ENCODE peak calls at places on chromosome 2, in ten cellular contexts. C, L, Z, J, X, T, Y, M, V and P are unnamed samples.

GRCh38 chr2:23900927-23901322 is 26.0 kb downstream of the ATAD2B start:
- DNase-seq in J (peak), M (no peak), Z (no peak), V (peak), T (no peak), X (peak), Y (peak), L (no peak), C (no peak), P (peak)

GRCh38 chr2:195477996-195478382 is 179.0 kb upstream of the SLC39A10 start:
- DNase-seq in Z (no peak), J (peak), Y (no peak), M (no peak), V (no peak), T (no peak), C (no peak), X (no peak), L (no peak), P (no peak)

GRCh38 chr2:8009010-8009597 is 672.8 kb upstream of the ID2 start:
- DNase-seq in Z (peak), V (peak), T (no peak), L (no peak), C (no peak), J (peak), Y (no peak), X (no peak), M (no peak), P (no peak)

GRCh38 chr2:176212276-176212675 is 23.8 kb downstream of the HOXD1 start:
- DNase-seq in J (no peak), X (no peak), L (no peak), V (no peak), M (no peak), Y (no peak), T (no peak), Z (no peak), C (no peak), P (no peak)

GRCh38 chr2:192159215-192159614 is 35.5 kb downstream of the TMEFF2 start:
- DNase-seq in Z (no peak), C (no peak), L (no peak), Y (no peak), M (no peak), T (no peak), X (no peak), J (no peak), V (no peak), P (no peak)

GRCh38 chr2:209499071-209499470 is 75.2 kb downstream of the MAP2 start:
- DNase-seq in L (no peak), M (no peak), C (no peak), Y (peak), X (no peak), Z (no peak), T (no peak), J (peak), V (peak), P (peak)

GRCh38 chr2:157971702-157972101 is 95.6 kb upstream of the ACVR1 start:
- DNase-seq in C (no peak), J (peak), Y (no peak), L (no peak), Z (peak), T (no peak), X (no peak), V (peak), M (no peak), P (no peak)

GRCh38 chr2:218398437-218399390 is 954 bp upstream of the CTDSP1 start:
- DNase-seq in L (peak), M (no peak), C (peak), X (peak), Y (no peak), V (peak), T (peak), Z (peak), J (peak), P (no peak)

GRCh38 chr2:146124741-146125140 is 1604.8 kb upstream of the ZEB2 start:
- DNase-seq in X (no peak), V (peak), T (no peak), M (no peak), L (no peak), J (peak), C (no peak), Y (peak), Z (no peak), P (no peak)

DNA sequence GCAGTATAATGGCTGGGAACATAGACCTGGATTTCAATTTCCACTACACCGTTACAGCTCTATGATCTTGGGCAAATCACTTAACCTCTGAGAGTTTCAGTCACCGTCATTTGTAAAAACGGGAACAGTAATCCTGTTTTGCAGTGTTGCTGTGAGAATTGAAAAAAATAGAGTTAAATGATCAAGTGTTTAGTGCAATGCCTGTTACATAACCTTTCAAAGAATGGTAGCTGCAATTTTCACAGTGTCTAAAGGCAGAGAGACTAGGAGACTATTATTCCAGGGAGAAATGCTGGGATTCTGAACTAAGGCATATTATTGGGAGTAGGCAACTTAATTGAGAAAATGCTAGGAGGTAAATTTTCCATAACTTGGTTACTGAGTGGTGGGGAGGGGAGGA is 2.0 kb downstream of the AGPS start:
- DNase-seq in M (no peak), X (no peak), J (no peak), C (no peak), Y (no peak), T (no peak), Z (no peak), V (no peak), L (no peak), P (no peak)
- H3K4me3 ChIP-seq in M (no peak), X (no peak), J (no peak), C (no peak), Y (no peak), T (no peak), Z (no peak), V (no peak), L (no peak), P (no peak)

DNA sequence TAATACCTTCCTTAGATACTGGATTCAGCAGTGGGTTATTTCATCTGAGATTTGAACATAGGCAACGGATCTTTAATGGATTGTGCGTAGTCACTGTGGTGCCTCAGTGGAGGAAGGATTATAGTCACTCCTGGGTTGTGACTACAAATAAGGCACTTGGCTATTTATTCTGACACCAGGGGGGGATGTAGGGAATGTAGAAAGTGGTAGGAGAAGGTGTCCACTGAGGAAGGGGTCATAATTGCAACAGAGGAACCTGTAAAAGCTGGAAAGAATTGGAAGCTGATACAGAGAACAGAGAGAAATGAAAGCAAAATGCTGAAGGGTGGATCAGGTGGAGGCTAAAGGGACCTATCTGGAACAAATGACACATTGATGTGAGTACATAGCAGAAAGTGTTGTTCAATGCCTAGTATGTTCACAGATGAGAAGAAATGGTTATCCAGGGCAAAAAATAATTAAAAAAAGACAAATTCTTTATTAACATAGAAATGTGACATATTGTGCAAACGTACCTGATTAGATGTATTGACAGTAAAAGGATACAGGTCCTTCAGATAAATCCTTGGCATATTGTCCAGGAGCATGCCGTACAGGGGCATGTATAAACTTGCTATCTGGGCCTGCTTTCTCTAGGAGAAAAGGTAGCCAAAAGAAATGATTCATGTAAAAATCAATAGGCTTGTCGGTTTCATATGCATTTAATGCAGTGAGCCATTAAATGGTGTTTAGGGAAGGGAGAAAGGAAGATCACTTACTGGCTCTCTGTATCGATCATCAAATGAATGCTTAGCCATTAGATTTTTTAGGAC is 91.2 kb upstream of the CCDC195 start:
- DNase-seq in T (no peak), Y (no peak), C (no peak), Z (no peak), L (no peak), X (no peak), J (peak), V (peak), M (no peak), P (no peak)
- TF ChIP-seq CTCF in T (no peak), Y (peak), C (no peak), Z (peak), L (no peak), X (no peak), J (peak), V (peak), M (no peak), P (no peak)

GRCh38 chr2:190576565-190576964 is 42.0 kb upstream of the NEMP2 start:
- DNase-seq in C (no peak), L (no peak), J (no peak), T (no peak), Z (no peak), Y (no peak), X (no peak), V (peak), M (no peak), P (no peak)

GRCh38 chr2:190578158-190579057 is 43.9 kb upstream of the NEMP2 start:
- DNase-seq in Z (no peak), J (peak), M (no peak), C (no peak), L (no peak), T (peak), V (peak), Y (no peak), X (peak), P (peak)

GRCh38 chr2:190572251-190572650 is 37.7 kb upstream of the NEMP2 start:
- DNase-seq in T (no peak), X (no peak), M (no peak), L (no peak), C (no peak), Y (no peak), V (peak), J (no peak), Z (no peak), P (no peak)

GRCh38 chr2:190574169-190574568 is 39.6 kb upstream of the NEMP2 start:
- DNase-seq in J (peak), V (peak), L (no peak), C (no peak), X (no peak), T (no peak), Z (no peak), M (no peak), Y (no peak), P (no peak)

DNA sequence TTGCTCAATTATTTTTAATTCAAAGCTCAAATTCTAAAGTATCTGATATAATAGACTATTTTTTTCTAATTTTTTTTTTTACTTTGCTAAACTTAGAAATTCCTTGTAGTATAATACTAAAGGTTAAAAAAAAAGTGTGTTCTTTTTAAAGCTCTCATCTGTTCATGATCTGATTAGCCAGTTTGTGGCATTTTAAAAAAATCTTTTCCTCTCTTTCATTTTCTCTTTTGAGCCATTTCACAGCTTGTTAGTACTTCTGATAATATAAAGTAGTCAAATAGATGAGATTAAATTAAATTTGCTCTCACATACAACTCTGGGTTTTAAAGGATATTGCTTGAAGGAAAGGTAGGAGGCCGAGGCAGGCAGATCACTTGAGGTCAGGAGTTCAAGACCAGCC is 40.7 kb upstream of the NEMP2 start:
- DNase-seq in L (no peak), Y (no peak), X (no peak), Z (no peak), T (no peak), M (no peak), V (no peak), C (no peak), J (no peak), P (no peak)
- H3K4me3 ChIP-seq in L (no peak), Y (no peak), X (no peak), Z (no peak), T (no peak), M (no peak), V (no peak), C (no peak), J (no peak), P (no peak)

GRCh38 chr2:169259402-169259801 is 102.9 kb downstream of the LRP2 start:
- DNase-seq in Y (no peak), Z (no peak), X (no peak), L (no peak), C (no peak), J (no peak), V (no peak), T (no peak), M (no peak), P (no peak)

GRCh38 chr2:169260846-169261245 is 101.5 kb downstream of the LRP2 start:
- DNase-seq in Z (no peak), V (no peak), C (no peak), X (no peak), T (no peak), J (no peak), Y (no peak), M (no peak), L (no peak), P (no peak)

GRCh38 chr2:169265581-169265980 is 96.8 kb downstream of the LRP2 start:
- DNase-seq in L (no peak), M (no peak), X (no peak), C (no peak), V (no peak), Y (no peak), T (no peak), Z (no peak), J (no peak), P (no peak)

GRCh38 chr2:169258045-169258601 is 104.2 kb downstream of the LRP2 start:
- DNase-seq in V (no peak), C (no peak), J (peak), T (no peak), X (no peak), L (no peak), M (no peak), Y (no peak), Z (no peak), P (no peak)

DNA sequence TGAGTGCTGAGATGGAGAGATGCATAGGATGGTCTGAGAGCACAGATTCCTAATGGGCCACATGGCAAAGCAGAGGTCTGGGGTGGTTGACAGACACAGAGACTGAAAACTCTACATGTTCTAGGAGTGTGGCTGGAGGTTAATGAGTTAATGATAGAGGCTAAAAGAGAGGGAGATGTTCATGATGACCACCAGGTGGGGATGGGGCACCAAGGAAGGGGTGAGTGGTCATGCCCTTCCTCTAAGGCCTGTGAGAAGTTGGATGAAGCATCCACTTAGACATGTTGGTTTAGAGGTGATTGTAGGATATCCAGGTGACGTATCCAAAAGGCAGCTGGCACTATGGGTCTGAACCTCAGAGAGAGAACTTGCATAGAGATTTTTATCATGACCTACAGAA is 102.1 kb downstream of the LRP2 start:
- DNase-seq in M (peak), Y (no peak), X (no peak), Z (no peak), T (no peak), J (no peak), C (no peak), L (no peak), V (no peak), P (no peak)
- TF ChIP-seq CTCF in M (peak), Y (no peak), X (no peak), Z (no peak), T (no peak), J (no peak), C (no peak), L (no peak), V (no peak), P (no peak)

DNA sequence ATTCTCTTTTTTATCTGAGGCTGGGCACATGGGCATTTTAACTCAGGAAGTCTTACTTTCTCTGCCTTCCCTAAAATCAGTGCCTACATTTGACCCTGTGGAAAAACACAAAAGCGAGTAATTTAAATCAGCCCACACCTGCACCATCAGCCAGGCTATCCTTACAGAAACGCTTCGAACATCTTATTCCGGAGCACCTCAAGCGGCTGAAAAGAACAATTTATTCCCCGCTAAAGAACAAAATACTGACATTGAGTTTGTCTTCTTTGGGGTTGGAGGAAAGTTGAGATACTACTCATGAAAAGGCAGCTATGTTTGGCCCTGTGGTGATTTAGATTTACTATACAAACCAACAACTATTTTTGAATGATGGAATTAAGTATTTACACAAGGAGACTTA is 158.6 kb upstream of the SIX2 start:
- DNase-seq in M (no peak), V (no peak), J (no peak), L (no peak), Y (no peak), C (no peak), X (no peak), Z (no peak), T (no peak), P (no peak)
- H3K4me3 ChIP-seq in M (no peak), V (no peak), J (no peak), L (no peak), Y (no peak), C (no peak), X (no peak), Z (peak), T (no peak), P (no peak)

DNA sequence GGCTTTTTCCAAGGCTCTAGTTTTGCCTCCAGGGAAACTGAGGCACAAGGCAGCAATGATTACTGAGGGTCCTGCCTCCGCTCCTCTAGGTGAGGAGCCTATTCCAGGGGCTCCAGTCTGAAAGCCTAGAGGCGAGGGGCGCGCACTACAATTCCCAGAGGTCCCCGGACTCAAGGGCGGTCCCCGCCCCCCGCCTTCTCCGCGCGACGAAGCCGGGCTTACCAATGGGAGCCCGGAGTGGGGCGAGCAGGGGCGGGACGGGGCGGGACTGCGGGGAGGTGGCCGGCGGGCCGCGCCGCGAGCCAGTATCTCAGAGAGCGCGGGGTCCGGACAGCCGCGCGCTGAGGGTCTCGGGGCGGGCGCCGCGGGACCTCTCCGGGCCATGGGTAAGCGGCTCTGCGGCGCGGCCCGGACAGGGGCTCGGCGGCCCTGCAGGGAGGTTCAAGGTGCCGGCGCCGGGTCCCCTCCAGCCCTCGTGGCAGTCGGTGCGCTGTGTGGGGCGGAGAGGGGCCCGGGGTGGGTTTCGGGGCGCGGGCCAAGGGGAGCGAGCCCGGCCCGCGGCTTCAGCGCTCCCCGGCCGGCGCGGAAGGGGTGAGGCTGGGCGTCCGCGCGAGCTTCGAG is at the start of gene ARID5A:
- DNase-seq in M (peak), J (peak), T (peak), Y (peak), V (peak), C (peak), L (peak), Z (peak), X (peak), P (no peak)
- TF ChIP-seq CTCF in M (no peak), J (peak), T (no peak), Y (peak), V (no peak), C (peak), L (peak), Z (peak), X (peak), P (peak)

DNA sequence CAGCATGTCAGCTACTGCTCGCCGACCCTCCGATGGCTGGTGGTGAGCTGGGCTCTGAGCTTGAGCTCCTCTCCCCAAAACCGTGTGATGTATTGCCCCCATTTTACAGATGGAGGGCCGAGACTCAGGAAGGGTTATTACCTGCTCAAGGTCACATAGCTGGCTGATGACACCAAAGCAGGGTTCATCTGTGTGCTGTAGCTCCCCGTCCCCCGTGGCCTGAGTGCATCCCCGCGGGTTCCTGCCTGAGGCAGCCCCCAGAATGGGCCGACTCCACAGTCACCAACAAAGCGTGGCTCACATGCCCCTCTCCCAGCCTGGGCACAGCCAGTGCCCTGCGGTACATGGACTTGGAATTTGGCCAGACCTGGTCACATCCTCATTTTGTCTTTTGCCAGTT is 198.6 kb downstream of the TFCP2L1 start:
- DNase-seq in Y (no peak), Z (no peak), T (no peak), C (no peak), J (no peak), L (no peak), X (no peak), M (no peak), V (no peak), P (no peak)
- H3K4me3 ChIP-seq in Y (no peak), Z (no peak), T (no peak), C (no peak), J (no peak), L (no peak), X (no peak), M (no peak), V (no peak), P (no peak)